ENCODE peak calls at places on chromosomes 16 and 17, in six cellular contexts. N is Peyer's patch, T is esophagus muscularis mucosa, V is ovary, W is transverse colon, O is endothelial cell of umbilical vein. X is an unnamed sample.
A peak's percentile ranks its signal among the peaks of the same experiment; 100 is the strongest.

GRCh38 chr16:78437352-78437968 is 338.0 kb downstream of the WWOX start:
- DNase-seq in W (peak; percentile 15), T (peak; percentile 50), O (peak; percentile 2), N (no peak), V (no peak), X (peak; percentile 12)

GRCh38 chr16:85586360-85587145 is 26.6 kb upstream of the GSE1 start:
- DNase-seq in N (no peak), V (peak; percentile 73), O (no peak), T (no peak), W (peak; percentile 46), X (peak; percentile 51)

GRCh38 chr16:72203401-72203800 is 31.4 kb upstream of the PMFBP1 start:
- DNase-seq in N (peak; percentile 19), V (no peak), T (no peak), O (peak; percentile 83), W (peak; percentile 9), X (no peak)

GRCh38 chr16:89358030-89359005 is 132.0 kb downstream of the ANKRD11 start:
- DNase-seq in O (no peak), W (peak; percentile 50), T (no peak), N (peak; percentile 76), V (peak; percentile 34), X (no peak)

GRCh38 chr16:49158029-49158642 is 123.5 kb downstream of the CBLN1 start:
- DNase-seq in W (peak; percentile 26), O (no peak), T (no peak), N (no peak), V (no peak), X (no peak)

GRCh38 chr16:71572497-71573116 is 4.3 kb downstream of the TAT start:
- DNase-seq in W (no peak), O (no peak), V (no peak), T (no peak), N (no peak), X (no peak)

GRCh38 chr17:76151896-76152454 is 10.9 kb upstream of the FOXJ1 start:
- DNase-seq in O (no peak), T (no peak), V (no peak), N (no peak), W (no peak), X (no peak)

GRCh38 chr16:23514381-23515152 is 4.3 kb upstream of the GGA2 start:
- DNase-seq in V (no peak), N (no peak), O (no peak), W (no peak), T (no peak), X (no peak)

GRCh38 chr16:66902648-66903543 is 15.8 kb downstream of the CDH16 start:
- DNase-seq in O (no peak), W (no peak), N (no peak), V (no peak), T (no peak), X (no peak)

GRCh38 chr16:28925386-28926228 is 569 bp upstream of the RABEP2 start:
- DNase-seq in W (peak; percentile 76), N (peak; percentile 71), O (peak; percentile 80), T (peak; percentile 95), V (no peak), X (peak; percentile 69)

GRCh38 chr16:84643677-84644076 is 4.6 kb upstream of the KLHL36 start:
- DNase-seq in N (peak; percentile 74), T (no peak), V (no peak), W (no peak), O (no peak), X (no peak)

GRCh38 chr17:58196610-58197009 is 4.1 kb downstream of the EPX start:
- DNase-seq in T (no peak), N (no peak), O (no peak), W (no peak), V (no peak), X (no peak)

GRCh38 chr16:50509521-50510341 is 38.5 kb upstream of the NKD1 start:
- DNase-seq in N (peak; percentile 29), O (peak; percentile 42), T (peak; percentile 86), V (no peak), W (peak; percentile 20), X (no peak)

GRCh38 chr16:87550510-87550961 is 51.8 kb upstream of the JPH3 start:
- DNase-seq in O (no peak), V (peak; percentile 70), W (peak; percentile 41), T (no peak), N (peak; percentile 29), X (peak; percentile 37)

GRCh38 chr16:4611337-4612023 is 3.2 kb downstream of the UBALD1 start:
- DNase-seq in T (no peak), V (no peak), O (no peak), W (peak; percentile 32), N (no peak), X (no peak)

DNA sequence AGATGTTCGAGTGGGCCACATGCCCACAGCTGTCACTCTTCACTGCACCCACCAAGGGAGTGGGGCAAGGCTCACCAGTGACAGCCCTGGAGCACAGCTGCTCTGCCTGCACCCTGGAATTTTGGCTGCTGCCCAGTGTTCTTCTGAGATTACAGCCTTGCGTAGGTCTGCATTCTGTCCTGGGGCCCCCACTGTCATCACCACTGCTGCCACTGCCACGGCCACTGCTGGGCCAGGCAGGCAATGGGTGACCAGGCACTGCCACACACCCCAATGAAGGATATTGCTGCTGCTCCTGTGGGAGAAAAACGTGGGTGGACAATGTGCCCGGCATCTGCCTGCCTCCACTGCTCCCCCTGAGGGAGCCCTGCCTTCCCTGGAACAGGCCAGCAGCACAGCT is 1717.0 kb downstream of the TP53TG3F start:
- DNase-seq in N (no peak), O (no peak), V (no peak), T (peak; percentile 91), W (no peak), X (no peak)
- H3K9me3 ChIP-seq in N (no peaks in the 10 kb centered on the region), O (peaks cover 3% of the 10 kb centered on the region), V (no peaks in the 10 kb centered on the region), T (no peaks in the 10 kb centered on the region), W (no peaks in the 10 kb centered on the region), X (no peaks in the 10 kb centered on the region)

GRCh38 chr17:2057130-2057713 is 2.3 kb downstream of the HIC1 start:
- DNase-seq in O (no peak), T (no peak), W (no peak), V (no peak), N (no peak), X (peak; percentile 11)

GRCh38 chr17:2059837-2060658 is 5.1 kb downstream of the HIC1 start:
- DNase-seq in V (no peak), O (no peak), T (no peak), N (no peak), W (no peak), X (no peak)

GRCh38 chr17:2059125-2059836 is 4.4 kb downstream of the HIC1 start:
- DNase-seq in V (peak; percentile 54), O (no peak), W (no peak), N (peak; percentile 70), T (no peak), X (peak; percentile 10)

GRCh38 chr17:2057714-2058520 is 3.0 kb downstream of the HIC1 start:
- DNase-seq in N (no peak), O (no peak), V (peak; percentile 65), T (no peak), W (no peak), X (no peak)

DNA sequence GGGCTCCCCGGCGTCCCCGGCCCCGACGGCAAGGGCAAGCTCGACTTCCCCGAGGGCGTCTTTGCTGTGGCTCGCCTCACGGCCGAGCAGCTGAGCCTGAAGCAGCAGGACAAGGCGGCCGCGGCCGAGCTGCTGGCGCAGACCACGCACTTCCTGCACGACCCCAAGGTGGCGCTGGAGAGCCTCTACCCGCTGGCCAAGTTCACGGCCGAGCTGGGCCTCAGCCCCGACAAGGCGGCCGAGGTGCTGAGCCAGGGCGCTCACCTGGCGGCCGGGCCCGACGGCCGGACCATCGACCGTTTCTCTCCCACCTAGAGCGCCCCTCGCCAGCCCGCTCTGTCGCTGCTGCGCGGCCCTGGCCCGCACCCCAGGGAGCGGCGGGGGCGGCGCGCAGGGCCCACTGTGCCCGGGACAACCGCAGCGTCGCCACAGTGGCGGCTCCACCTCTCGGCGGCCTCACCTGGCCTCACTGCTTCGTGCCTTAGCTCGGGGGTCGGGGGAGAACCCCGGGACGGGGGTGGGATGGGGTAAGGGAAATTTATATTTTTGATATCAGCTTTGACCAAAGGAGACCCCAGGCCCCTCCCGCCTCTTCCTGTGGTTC is 3.7 kb downstream of the HIC1 start:
- DNase-seq in N (peak; percentile 83), T (peak; percentile 92), W (peak; percentile 89), O (no peak), V (peak; percentile 90), X (peak; percentile 81)
- TF ChIP-seq POLR2A in N (no peak), T (no peak), W (no peak), O (no peak), V (no peak), X (no peak)

DNA sequence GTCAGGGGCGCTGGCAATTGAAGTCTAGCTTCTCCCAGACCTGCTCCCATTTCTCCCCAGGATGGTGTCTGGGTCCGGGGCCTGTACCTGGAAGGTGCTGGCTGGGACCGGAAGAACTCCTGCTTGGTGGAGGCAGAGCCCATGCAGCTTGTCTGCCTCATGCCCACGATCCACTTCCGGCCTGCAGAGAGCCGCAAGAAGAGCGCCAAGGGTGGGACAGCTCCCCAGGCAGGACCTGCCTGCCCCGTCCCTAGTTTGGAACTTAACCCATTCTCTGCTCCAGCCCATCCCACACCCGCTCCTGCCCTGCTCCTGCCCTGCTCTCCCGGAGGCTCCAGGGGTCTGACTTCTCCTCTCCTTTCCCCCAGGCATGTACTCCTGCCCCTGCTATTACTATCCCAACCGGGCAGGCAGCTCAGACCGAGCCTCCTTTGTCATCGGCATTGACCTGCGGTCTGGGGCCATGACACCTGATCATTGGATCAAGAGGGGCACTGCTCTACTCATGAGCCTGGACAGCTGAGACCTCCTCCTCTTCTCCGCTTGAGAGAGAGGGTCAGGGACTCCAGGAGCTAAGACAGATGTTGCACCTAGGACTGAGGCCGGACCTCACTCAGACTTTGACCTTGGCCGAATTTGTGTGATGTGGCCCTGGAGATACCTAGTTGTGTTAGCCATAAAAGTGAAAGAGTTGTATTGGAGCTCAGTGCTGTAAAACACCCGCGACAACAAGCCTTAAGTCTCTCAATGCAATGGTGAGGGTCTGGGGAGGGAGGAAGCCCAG is 814 bp upstream of the KDM6B start:
- DNase-seq in V (no peak), W (no peak), N (no peak), O (no peak), T (no peak), X (no peak)
- H3K27ac ChIP-seq in V (no peak overlapping the region), W (peak overlapping the region; percentile 97), N (peak overlapping the region; percentile 88), O (no peak overlapping the region), T (peak overlapping the region; percentile 97), X (peak overlapping the region; percentile 100)

GRCh38 chr16:19228575-19228974 is 57.0 kb upstream of the CLEC19A start:
- DNase-seq in N (no peak), T (no peak), V (no peak), W (no peak), O (no peak), X (no peak)
- H3K9me3 ChIP-seq in N (no peaks in the 10 kb centered on the region), T (no peaks in the 10 kb centered on the region), V (no peaks in the 10 kb centered on the region), W (no peaks in the 10 kb centered on the region), O (no peaks in the 10 kb centered on the region), X (no peaks in the 10 kb centered on the region)

GRCh38 chr17:8082312-8082711 is 5.2 kb downstream of the ALOX12B start:
- DNase-seq in N (no peak), V (no peak), W (no peak), T (no peak), O (no peak), X (no peak)

GRCh38 chr17:8080799-8081219 is 6.7 kb downstream of the ALOX12B start:
- DNase-seq in O (no peak), T (no peak), V (no peak), N (no peak), W (no peak), X (no peak)

GRCh38 chr17:8081876-8082275 is 5.6 kb downstream of the ALOX12B start:
- DNase-seq in O (no peak), V (no peak), N (no peak), W (no peak), T (no peak), X (no peak)

GRCh38 chr17:8080208-8080798 is 7.2 kb downstream of the ALOX12B start:
- DNase-seq in V (no peak), O (no peak), W (no peak), N (no peak), T (no peak), X (no peak)

GRCh38 chr17:8079291-8080207 is 8.0 kb downstream of the ALOX12B start:
- DNase-seq in N (peak; percentile 81), T (no peak), W (peak; percentile 76), O (peak; percentile 46), V (peak; percentile 84), X (peak; percentile 61)
- TF ChIP-seq POLR2A in N (no peak), T (no peak), W (no peak), O (no peak), V (no peak), X (no peak)